ENCODE peak calls at places on chromosomes 5 and 9, in five cellular contexts. J, Z, E, B and T are unnamed samples.

GRCh38 chr9:93123561-93124283 is 10.3 kb downstream of the NINJ1 start:
- DNase-seq in J (peak), Z (no peak), E (no peak), B (no peak), T (no peak)

GRCh38 chr5:78509884-78510769 is 138.4 kb downstream of the LHFPL2 start:
- DNase-seq in J (peak), Z (no peak), E (no peak), B (no peak), T (peak)

GRCh38 chr5:122639852-122640251 is 135.0 kb upstream of the SNX2 start:
- DNase-seq in J (no peak), Z (no peak), E (no peak), B (no peak), T (no peak)

GRCh38 chr5:173707392-173707791 is 90.9 kb upstream of the BOD1 start:
- DNase-seq in J (no peak), Z (no peak), E (no peak), B (no peak), T (no peak)

GRCh38 chr5:9502435-9502834 is 43.4 kb downstream of the SEMA5A start:
- DNase-seq in J (no peak), Z (no peak), E (no peak), B (no peak), T (no peak)

GRCh38 chr9:20356392-20357206 is 265.7 kb downstream of the MLLT3 start:
- DNase-seq in J (no peak), Z (peak), E (peak), B (no peak), T (peak)

GRCh38 chr9:93541005-93541404 is 35.4 kb upstream of the PHF2 start:
- DNase-seq in J (no peak), Z (no peak), E (no peak), B (no peak), T (no peak)

GRCh38 chr5:148152785-148153184 is 15.6 kb upstream of the SPINK14 start:
- DNase-seq in J (no peak), Z (no peak), E (no peak), B (no peak), T (no peak)

GRCh38 chr5:173499471-173500212 is 116.8 kb downstream of the BOD1 start:
- DNase-seq in J (no peak), Z (no peak), E (no peak), B (no peak), T (no peak)

GRCh38 chr9:111481885-111482636 is 2.1 kb downstream of the ECPAS start:
- DNase-seq in J (no peak), Z (peak), E (no peak), B (no peak), T (peak)

GRCh38 chr5:2022436-2022835 is 139.7 kb upstream of the IRX4 start:
- DNase-seq in J (no peak), Z (no peak), E (no peak), B (no peak), T (no peak)

GRCh38 chr9:134991808-134992754 is 74.4 kb upstream of the FCN1 start:
- DNase-seq in J (no peak), Z (no peak), E (no peak), B (no peak), T (no peak)

GRCh38 chr9:21506910-21507795 is 25.0 kb upstream of the IFNE start:
- DNase-seq in J (no peak), Z (no peak), E (no peak), B (no peak), T (peak)

GRCh38 chr9:19408316-19408692 is 505 bp upstream of the ACER2 start:
- DNase-seq in J (no peak), Z (peak), E (no peak), B (no peak), T (no peak)

GRCh38 chr5:144598451-144599068 is 427.9 kb downstream of the KCTD16 start:
- DNase-seq in J (no peak), Z (no peak), E (no peak), B (no peak), T (no peak)

GRCh38 chr9:83154087-83154736 is 91.3 kb upstream of the RASEF start:
- DNase-seq in J (no peak), Z (no peak), E (no peak), B (no peak), T (no peak)

GRCh38 chr9:111691686-111692329 is 30.4 kb downstream of the GNG10 start:
- DNase-seq in J (no peak), Z (peak), E (no peak), B (no peak), T (peak)

GRCh38 chr5:87116821-87117512 is 150.7 kb upstream of the RASA1 start:
- DNase-seq in J (no peak), Z (no peak), E (no peak), B (no peak), T (no peak)

GRCh38 chr5:168714046-168714445 is 134.9 kb upstream of the PANK3 start:
- DNase-seq in J (no peak), Z (no peak), E (no peak), B (no peak), T (no peak)

GRCh38 chr5:119022017-119022745 is 33.8 kb upstream of the DTWD2 start:
- DNase-seq in J (no peak), Z (peak), E (no peak), B (no peak), T (peak)

GRCh38 chr5:145660897-145661650 is 174.1 kb downstream of the PRELID2 start:
- DNase-seq in J (no peak), Z (no peak), E (no peak), B (no peak), T (no peak)

GRCh38 chr5:8940934-8941333 is 604.9 kb downstream of the SEMA5A start:
- DNase-seq in J (no peak), Z (no peak), E (no peak), B (no peak), T (no peak)

GRCh38 chr9:19527663-19528062 is 118.9 kb downstream of the ACER2 start:
- DNase-seq in J (no peak), Z (no peak), E (no peak), B (no peak), T (no peak)

GRCh38 chr9:77892955-77893514 is 138.6 kb downstream of the GNAQ start:
- DNase-seq in J (no peak), Z (no peak), E (no peak), B (no peak), T (no peak)